ENCODE peak calls at places on chromosomes 7 and 10, in four cellular contexts. One of them, this sample, is unnamed.

GRCh38 chr7:158317238-158318205 is 270.1 kb downstream of the PTPRN2 start:
- DNase-seq in brain microvascular endothelial cell: no peak
- DNase-seq in fibroblast of the aortic adventitia: no peak
- DNase-seq in CD8-positive, alpha-beta memory T cell: no peak
- DNase-seq in this sample: no peak

GRCh38 chr7:40755438-40755837 is 620.6 kb downstream of the SUGCT start:
- DNase-seq in brain microvascular endothelial cell: no peak
- DNase-seq in fibroblast of the aortic adventitia: peak
- DNase-seq in CD8-positive, alpha-beta memory T cell: no peak
- DNase-seq in this sample: no peak

GRCh38 chr10:119319161-119319919 is 112.0 kb downstream of the GRK5 start:
- DNase-seq in brain microvascular endothelial cell: no peak
- DNase-seq in fibroblast of the aortic adventitia: no peak
- DNase-seq in CD8-positive, alpha-beta memory T cell: no peak
- DNase-seq in this sample: no peak

GRCh38 chr10:63140077-63140476 is 6.9 kb downstream of the NRBF2 start:
- DNase-seq in brain microvascular endothelial cell: no peak
- DNase-seq in fibroblast of the aortic adventitia: no peak
- DNase-seq in CD8-positive, alpha-beta memory T cell: no peak
- DNase-seq in this sample: no peak

GRCh38 chr7:15686209-15686956 is at the start of gene MEOX2:
- DNase-seq in brain microvascular endothelial cell: peak
- DNase-seq in fibroblast of the aortic adventitia: peak
- DNase-seq in CD8-positive, alpha-beta memory T cell: no peak
- DNase-seq in this sample: no peak

GRCh38 chr7:2050511-2050866 is 182.3 kb downstream of the MAD1L1 start:
- DNase-seq in brain microvascular endothelial cell: no peak
- DNase-seq in fibroblast of the aortic adventitia: no peak
- DNase-seq in CD8-positive, alpha-beta memory T cell: no peak
- DNase-seq in this sample: no peak

GRCh38 chr7:155215576-155216325 is 81.9 kb upstream of the INSIG1 start:
- DNase-seq in brain microvascular endothelial cell: no peak
- DNase-seq in fibroblast of the aortic adventitia: no peak
- DNase-seq in CD8-positive, alpha-beta memory T cell: no peak
- DNase-seq in this sample: no peak

GRCh38 chr7:27082171-27082570 is 13.6 kb downstream of the HOXA1 start:
- DNase-seq in brain microvascular endothelial cell: no peak
- DNase-seq in fibroblast of the aortic adventitia: no peak
- DNase-seq in CD8-positive, alpha-beta memory T cell: no peak
- DNase-seq in this sample: no peak

GRCh38 chr7:140364819-140365218 is 33.5 kb downstream of the SLC37A3 start:
- DNase-seq in brain microvascular endothelial cell: no peak
- DNase-seq in fibroblast of the aortic adventitia: no peak
- DNase-seq in CD8-positive, alpha-beta memory T cell: no peak
- DNase-seq in this sample: no peak

GRCh38 chr10:129075936-129076335 is 391.1 kb upstream of the MGMT start:
- DNase-seq in brain microvascular endothelial cell: no peak
- DNase-seq in fibroblast of the aortic adventitia: no peak
- DNase-seq in CD8-positive, alpha-beta memory T cell: no peak
- DNase-seq in this sample: no peak

GRCh38 chr10:11521860-11522259 is 89.6 kb downstream of the USP6NL start:
- DNase-seq in brain microvascular endothelial cell: no peak
- DNase-seq in fibroblast of the aortic adventitia: peak
- DNase-seq in CD8-positive, alpha-beta memory T cell: no peak
- DNase-seq in this sample: no peak

GRCh38 chr7:44376429-44377133 is 51.2 kb upstream of the CAMK2B start:
- DNase-seq in brain microvascular endothelial cell: no peak
- DNase-seq in fibroblast of the aortic adventitia: no peak
- DNase-seq in CD8-positive, alpha-beta memory T cell: no peak
- DNase-seq in this sample: no peak

GRCh38 chr7:32858648-32859047 is 32.9 kb downstream of the KBTBD2 start:
- DNase-seq in brain microvascular endothelial cell: no peak
- DNase-seq in fibroblast of the aortic adventitia: no peak
- DNase-seq in CD8-positive, alpha-beta memory T cell: no peak
- DNase-seq in this sample: no peak
- H3K4me3 ChIP-seq in brain microvascular endothelial cell: no peak
- H3K4me3 ChIP-seq in fibroblast of the aortic adventitia: no peak
- H3K4me3 ChIP-seq in CD8-positive, alpha-beta memory T cell: no peak
- H3K4me3 ChIP-seq in this sample: no peak

GRCh38 chr10:59864141-59864962 is 42.0 kb downstream of the CCDC6 start:
- DNase-seq in brain microvascular endothelial cell: no peak
- DNase-seq in fibroblast of the aortic adventitia: no peak
- DNase-seq in CD8-positive, alpha-beta memory T cell: no peak
- DNase-seq in this sample: peak
- H3K4me3 ChIP-seq in brain microvascular endothelial cell: no peak
- H3K4me3 ChIP-seq in fibroblast of the aortic adventitia: no peak
- H3K4me3 ChIP-seq in CD8-positive, alpha-beta memory T cell: no peak
- H3K4me3 ChIP-seq in this sample: no peak

GRCh38 chr10:70672993-70673928 is 955 bp downstream of the ADAMTS14 start:
- DNase-seq in brain microvascular endothelial cell: peak
- DNase-seq in fibroblast of the aortic adventitia: peak
- DNase-seq in CD8-positive, alpha-beta memory T cell: no peak
- DNase-seq in this sample: no peak
- H3K4me3 ChIP-seq in brain microvascular endothelial cell: peak
- H3K4me3 ChIP-seq in fibroblast of the aortic adventitia: peak
- H3K4me3 ChIP-seq in CD8-positive, alpha-beta memory T cell: peak
- H3K4me3 ChIP-seq in this sample: no peak

GRCh38 chr10:14023612-14024348 is 306.9 kb downstream of the FRMD4A start:
- DNase-seq in brain microvascular endothelial cell: no peak
- DNase-seq in fibroblast of the aortic adventitia: no peak
- DNase-seq in CD8-positive, alpha-beta memory T cell: no peak
- DNase-seq in this sample: no peak
- H3K4me3 ChIP-seq in brain microvascular endothelial cell: peak
- H3K4me3 ChIP-seq in fibroblast of the aortic adventitia: peak
- H3K4me3 ChIP-seq in CD8-positive, alpha-beta memory T cell: no peak
- H3K4me3 ChIP-seq in this sample: no peak